ENCODE peak calls at places on chromosome 15, in nine cellular contexts. One of them, this sample, is unnamed.

GRCh38 chr15:78837543-78837942 is 26.3 kb upstream of the ADAMTS7 start:
- DNase-seq in B cell: no peak
- DNase-seq in HT-29: no peak
- DNase-seq in amygdala: no peak
- DNase-seq in aorta: peak; percentile 23
- DNase-seq in body of pancreas: no peak
- DNase-seq in AG09309: no peak
- DNase-seq in HS-5: no peak
- DNase-seq in activated CD4-positive, alpha-beta T cell treated with anti-CD3 and anti-CD28 coated beads, Interleukin-2, amount 50 U/mL, for 24 hours: no peak
- DNase-seq in this sample: no peak

GRCh38 chr15:53835309-53835708 is 75.8 kb upstream of the WDR72 start:
- DNase-seq in AG09309: no peak
- DNase-seq in amygdala: no peak
- DNase-seq in aorta: no peak
- DNase-seq in B cell: no peak
- DNase-seq in HT-29: no peak
- DNase-seq in HS-5: no peak
- DNase-seq in body of pancreas: no peak
- DNase-seq in activated CD4-positive, alpha-beta T cell treated with anti-CD3 and anti-CD28 coated beads, Interleukin-2, amount 50 U/mL, for 24 hours: no peak
- DNase-seq in this sample: no peak

GRCh38 chr15:38861108-38861507 is 296.5 kb upstream of the RASGRP1 start:
- DNase-seq in activated CD4-positive, alpha-beta T cell treated with anti-CD3 and anti-CD28 coated beads, Interleukin-2, amount 50 U/mL, for 24 hours: no peak
- DNase-seq in B cell: no peak
- DNase-seq in AG09309: no peak
- DNase-seq in amygdala: no peak
- DNase-seq in HS-5: no peak
- DNase-seq in HT-29: no peak
- DNase-seq in aorta: no peak
- DNase-seq in body of pancreas: no peak
- DNase-seq in this sample: no peak

GRCh38 chr15:45641374-45641778 is 6.5 kb downstream of the SQOR start:
- DNase-seq in amygdala: no peak
- DNase-seq in aorta: no peak
- DNase-seq in activated CD4-positive, alpha-beta T cell treated with anti-CD3 and anti-CD28 coated beads, Interleukin-2, amount 50 U/mL, for 24 hours: no peak
- DNase-seq in HT-29: peak; percentile 57
- DNase-seq in HS-5: peak; percentile 93
- DNase-seq in AG09309: peak; percentile 92
- DNase-seq in B cell: no peak
- DNase-seq in body of pancreas: peak; percentile 74
- DNase-seq in this sample: no peak

GRCh38 chr15:25543156-25543555 is 104.3 kb upstream of the UBE3A start:
- DNase-seq in body of pancreas: peak; percentile 33
- DNase-seq in HS-5: no peak
- DNase-seq in activated CD4-positive, alpha-beta T cell treated with anti-CD3 and anti-CD28 coated beads, Interleukin-2, amount 50 U/mL, for 24 hours: no peak
- DNase-seq in aorta: no peak
- DNase-seq in B cell: no peak
- DNase-seq in amygdala: peak; percentile 54
- DNase-seq in AG09309: peak; percentile 18
- DNase-seq in HT-29: no peak
- DNase-seq in this sample: no peak

GRCh38 chr15:79644091-79644490 is 212.0 kb downstream of the MINAR1 start:
- DNase-seq in HT-29: no peak
- DNase-seq in body of pancreas: no peak
- DNase-seq in B cell: no peak
- DNase-seq in HS-5: peak; percentile 84
- DNase-seq in AG09309: peak; percentile 41
- DNase-seq in amygdala: no peak
- DNase-seq in aorta: no peak
- DNase-seq in activated CD4-positive, alpha-beta T cell treated with anti-CD3 and anti-CD28 coated beads, Interleukin-2, amount 50 U/mL, for 24 hours: no peak
- DNase-seq in this sample: no peak

GRCh38 chr15:25481208-25481862 is 42.5 kb upstream of the UBE3A start:
- DNase-seq in HT-29: no peak
- DNase-seq in aorta: no peak
- DNase-seq in HS-5: no peak
- DNase-seq in body of pancreas: no peak
- DNase-seq in B cell: no peak
- DNase-seq in AG09309: no peak
- DNase-seq in amygdala: no peak
- DNase-seq in activated CD4-positive, alpha-beta T cell treated with anti-CD3 and anti-CD28 coated beads, Interleukin-2, amount 50 U/mL, for 24 hours: no peak
- DNase-seq in this sample: no peak

GRCh38 chr15:49758856-49759255 is 138.0 kb downstream of the DTWD1 start:
- DNase-seq in amygdala: no peak
- DNase-seq in AG09309: no peak
- DNase-seq in HT-29: no peak
- DNase-seq in HS-5: no peak
- DNase-seq in aorta: no peak
- DNase-seq in body of pancreas: no peak
- DNase-seq in activated CD4-positive, alpha-beta T cell treated with anti-CD3 and anti-CD28 coated beads, Interleukin-2, amount 50 U/mL, for 24 hours: no peak
- DNase-seq in B cell: no peak
- DNase-seq in this sample: no peak

GRCh38 chr15:63364293-63365003 is 17.2 kb downstream of the CA12 start:
- DNase-seq in aorta: peak; percentile 56
- DNase-seq in HS-5: no peak
- DNase-seq in amygdala: no peak
- DNase-seq in HT-29: no peak
- DNase-seq in AG09309: no peak
- DNase-seq in body of pancreas: no peak
- DNase-seq in B cell: no peak
- DNase-seq in activated CD4-positive, alpha-beta T cell treated with anti-CD3 and anti-CD28 coated beads, Interleukin-2, amount 50 U/mL, for 24 hours: no peak
- DNase-seq in this sample: no peak

GRCh38 chr15:51192560-51193280 is 98.0 kb upstream of the TNFAIP8L3 start:
- DNase-seq in AG09309: peak; percentile 52
- DNase-seq in activated CD4-positive, alpha-beta T cell treated with anti-CD3 and anti-CD28 coated beads, Interleukin-2, amount 50 U/mL, for 24 hours: peak; percentile 51
- DNase-seq in aorta: peak; percentile 97
- DNase-seq in B cell: peak; percentile 45
- DNase-seq in body of pancreas: peak; percentile 82
- DNase-seq in amygdala: peak; percentile 74
- DNase-seq in HT-29: peak; percentile 92
- DNase-seq in HS-5: peak; percentile 46
- DNase-seq in this sample: peak; percentile 65

GRCh38 chr15:90648137-90649070 is 68.7 kb upstream of the BLM start:
- DNase-seq in body of pancreas: peak; percentile 68
- DNase-seq in aorta: peak; percentile 81
- DNase-seq in activated CD4-positive, alpha-beta T cell treated with anti-CD3 and anti-CD28 coated beads, Interleukin-2, amount 50 U/mL, for 24 hours: peak; percentile 37
- DNase-seq in B cell: peak; percentile 73
- DNase-seq in AG09309: no peak
- DNase-seq in amygdala: peak; percentile 12
- DNase-seq in HS-5: no peak
- DNase-seq in HT-29: peak; percentile 85
- DNase-seq in this sample: no peak

GRCh38 chr15:65089206-65089824 is 12.8 kb downstream of the KBTBD13 start:
- DNase-seq in activated CD4-positive, alpha-beta T cell treated with anti-CD3 and anti-CD28 coated beads, Interleukin-2, amount 50 U/mL, for 24 hours: no peak
- DNase-seq in amygdala: no peak
- DNase-seq in aorta: peak; percentile 75
- DNase-seq in HS-5: no peak
- DNase-seq in body of pancreas: no peak
- DNase-seq in HT-29: no peak
- DNase-seq in B cell: no peak
- DNase-seq in AG09309: no peak
- DNase-seq in this sample: no peak

GRCh38 chr15:38536201-38536676 is 28.4 kb downstream of the RASGRP1 start:
- DNase-seq in AG09309: peak; percentile 92
- DNase-seq in amygdala: no peak
- DNase-seq in HT-29: no peak
- DNase-seq in aorta: peak; percentile 80
- DNase-seq in activated CD4-positive, alpha-beta T cell treated with anti-CD3 and anti-CD28 coated beads, Interleukin-2, amount 50 U/mL, for 24 hours: no peak
- DNase-seq in B cell: no peak
- DNase-seq in body of pancreas: peak; percentile 48
- DNase-seq in HS-5: peak; percentile 97
- DNase-seq in this sample: no peak

GRCh38 chr15:78680416-78681068 is 39.5 kb upstream of the CHRNB4 start:
- DNase-seq in amygdala: no peak
- DNase-seq in aorta: peak; percentile 53
- DNase-seq in activated CD4-positive, alpha-beta T cell treated with anti-CD3 and anti-CD28 coated beads, Interleukin-2, amount 50 U/mL, for 24 hours: no peak
- DNase-seq in AG09309: no peak
- DNase-seq in body of pancreas: no peak
- DNase-seq in HT-29: no peak
- DNase-seq in HS-5: no peak
- DNase-seq in B cell: no peak
- DNase-seq in this sample: no peak

GRCh38 chr15:45439521-45439931 is 61.2 kb upstream of the GATM start:
- DNase-seq in aorta: no peak
- DNase-seq in activated CD4-positive, alpha-beta T cell treated with anti-CD3 and anti-CD28 coated beads, Interleukin-2, amount 50 U/mL, for 24 hours: no peak
- DNase-seq in amygdala: no peak
- DNase-seq in B cell: no peak
- DNase-seq in body of pancreas: no peak
- DNase-seq in HT-29: peak; percentile 72
- DNase-seq in HS-5: no peak
- DNase-seq in AG09309: no peak
- DNase-seq in this sample: no peak

GRCh38 chr15:47027322-47027946 is 689.9 kb upstream of the SEMA6D start:
- DNase-seq in HT-29: peak; percentile 3
- DNase-seq in B cell: no peak
- DNase-seq in HS-5: no peak
- DNase-seq in AG09309: no peak
- DNase-seq in aorta: no peak
- DNase-seq in activated CD4-positive, alpha-beta T cell treated with anti-CD3 and anti-CD28 coated beads, Interleukin-2, amount 50 U/mL, for 24 hours: no peak
- DNase-seq in amygdala: no peak
- DNase-seq in body of pancreas: no peak
- DNase-seq in this sample: no peak

GRCh38 chr15:89167267-89168176 is 53.9 kb downstream of the RLBP1 start:
- DNase-seq in B cell: no peak
- DNase-seq in body of pancreas: peak; percentile 69
- DNase-seq in AG09309: no peak
- DNase-seq in HT-29: peak; percentile 59
- DNase-seq in HS-5: peak; percentile 72
- DNase-seq in activated CD4-positive, alpha-beta T cell treated with anti-CD3 and anti-CD28 coated beads, Interleukin-2, amount 50 U/mL, for 24 hours: peak; percentile 39
- DNase-seq in aorta: no peak
- DNase-seq in amygdala: no peak
- DNase-seq in this sample: peak; percentile 63

GRCh38 chr15:29449136-29449535 is 179.5 kb upstream of the NSMCE3 start:
- DNase-seq in B cell: no peak
- DNase-seq in body of pancreas: no peak
- DNase-seq in AG09309: no peak
- DNase-seq in amygdala: no peak
- DNase-seq in HS-5: no peak
- DNase-seq in aorta: peak; percentile 16
- DNase-seq in activated CD4-positive, alpha-beta T cell treated with anti-CD3 and anti-CD28 coated beads, Interleukin-2, amount 50 U/mL, for 24 hours: no peak
- DNase-seq in HT-29: no peak
- DNase-seq in this sample: no peak

GRCh38 chr15:72782993-72783562 is 480 bp downstream of the ADPGK start:
- DNase-seq in amygdala: peak; percentile 67
- DNase-seq in B cell: peak; percentile 66
- DNase-seq in body of pancreas: no peak
- DNase-seq in activated CD4-positive, alpha-beta T cell treated with anti-CD3 and anti-CD28 coated beads, Interleukin-2, amount 50 U/mL, for 24 hours: peak; percentile 31
- DNase-seq in AG09309: no peak
- DNase-seq in HS-5: no peak
- DNase-seq in HT-29: peak; percentile 65
- DNase-seq in aorta: no peak
- DNase-seq in this sample: no peak

This sample was measured in stimulated activated CD4-positive, alpha-beta T cell treated with anti-CD3 and anti-CD28 coated beads, Interleukin-1b, Interleukin-23, amount 100 ng/mL, for 24 hours.